ENCODE peak calls at places on chromosomes 3 and 15, in nine cellular contexts. N is osteoblast, Q is tibial artery, X is cardiac muscle cell, V is gastrocnemius medialis, J is GM23338, T is neural progenitor cell, Z is spleen, M is mammary epithelial cell. O is an unnamed sample.

GRCh38 chr3:22245817-22246583 is 495.0 kb upstream of the ZNF385D start:
- DNase-seq in X (no peak), Z (no peak), N (no peak), V (no peak), Q (no peak), T (no peak), M (no peak), J (no peak), O (no peak)

GRCh38 chr3:119716998-119717397 is 14.2 kb downstream of the CFAP91 start:
- DNase-seq in X (peak), V (no peak), N (no peak), J (no peak), Q (no peak), M (no peak), Z (no peak), T (no peak), O (no peak)

GRCh38 chr15:57680021-57680420 is 26.5 kb upstream of the POLR2M start:
- DNase-seq in T (no peak), Z (no peak), J (no peak), X (no peak), M (peak), Q (no peak), N (peak), V (no peak), O (peak)

GRCh38 chr15:100642950-100643338 is 40.6 kb downstream of the ASB7 start:
- DNase-seq in T (no peak), Q (no peak), J (no peak), Z (peak), X (no peak), M (no peak), V (no peak), N (no peak), O (no peak)

GRCh38 chr15:70703483-70703882 is 59.9 kb downstream of the UACA start:
- DNase-seq in X (no peak), J (peak), V (no peak), Q (no peak), Z (no peak), N (no peak), M (no peak), T (peak), O (peak)

GRCh38 chr3:50525987-50526386 is 22.6 kb upstream of the CACNA2D2 start:
- DNase-seq in J (peak), M (peak), V (no peak), N (peak), T (peak), X (peak), Q (no peak), Z (no peak), O (peak)

GRCh38 chr3:131110087-131110486 is 83.4 kb downstream of the NEK11 start:
- DNase-seq in Q (no peak), X (no peak), V (no peak), Z (no peak), M (peak), J (no peak), T (no peak), N (no peak), O (peak)

GRCh38 chr3:126129408-126129891 is 45.5 kb upstream of the SLC41A3 start:
- DNase-seq in Q (peak), J (no peak), V (peak), X (no peak), M (peak), Z (peak), N (peak), T (no peak), O (no peak)

GRCh38 chr3:190996376-190996775 is 133.9 kb upstream of the GMNC start:
- DNase-seq in Z (no peak), X (no peak), J (no peak), T (no peak), Q (no peak), M (no peak), N (no peak), V (no peak), O (no peak)

GRCh38 chr15:86863226-86863915 is 783.7 kb downstream of the AGBL1 start:
- DNase-seq in M (peak), V (peak), N (peak), X (peak), J (no peak), Q (no peak), T (no peak), Z (no peak), O (peak)

GRCh38 chr3:122936335-122936734 is 91.2 kb downstream of the SEMA5B start:
- DNase-seq in T (no peak), X (no peak), V (no peak), Z (peak), M (no peak), Q (no peak), J (no peak), N (no peak), O (no peak)

GRCh38 chr15:101017935-101018849 is 99.0 kb downstream of the LRRK1 start:
- DNase-seq in V (no peak), J (no peak), M (no peak), X (no peak), Z (no peak), T (no peak), N (no peak), Q (peak), O (no peak)

GRCh38 chr3:196179380-196180308 is 31.6 kb downstream of the ZDHHC19 start:
- DNase-seq in V (peak), J (peak), N (peak), Q (no peak), T (peak), Z (peak), M (peak), X (no peak), O (peak)

GRCh38 chr3:62229201-62229600 is 144.1 kb downstream of the FEZF2 start:
- DNase-seq in Z (no peak), J (peak), N (no peak), X (no peak), T (peak), V (no peak), M (no peak), Q (no peak), O (no peak)

GRCh38 chr3:58336135-58336882 is 3.6 kb downstream of the PXK start:
- DNase-seq in M (peak), Q (no peak), X (no peak), T (no peak), J (no peak), Z (no peak), V (no peak), N (peak), O (peak)

GRCh38 chr3:77506384-77506783 is 466.5 kb downstream of the ROBO2 start:
- DNase-seq in N (no peak), T (no peak), J (no peak), V (no peak), Z (no peak), Q (no peak), M (no peak), X (no peak), O (no peak)

GRCh38 chr3:29271501-29271900 is 9.4 kb upstream of the RBMS3 start:
- DNase-seq in N (no peak), X (no peak), Z (no peak), Q (no peak), T (no peak), M (no peak), J (no peak), V (no peak), O (no peak)

GRCh38 chr3:64983583-64984359 is 296.0 kb upstream of the ADAMTS9 start:
- DNase-seq in X (no peak), N (no peak), M (no peak), Z (no peak), T (peak), J (no peak), Q (no peak), V (peak), O (no peak)

GRCh38 chr15:85407421-85408269 is 27.2 kb downstream of the AKAP13 start:
- DNase-seq in N (peak), X (no peak), T (no peak), M (peak), Q (no peak), Z (no peak), V (no peak), J (no peak), O (peak)

GRCh38 chr3:139346771-139347170 is 3.0 kb downstream of the MRPS22 start:
- DNase-seq in V (no peak), M (peak), X (no peak), T (no peak), Z (no peak), Q (no peak), N (no peak), J (no peak), O (peak)

GRCh38 chr3:121869731-121870130 is 24.5 kb upstream of the SLC15A2 start:
- DNase-seq in N (no peak), M (no peak), V (no peak), J (no peak), X (no peak), T (no peak), Z (no peak), Q (no peak), O (no peak)

GRCh38 chr15:49990835-49991540 is 128.0 kb downstream of the ATP8B4 start:
- DNase-seq in M (no peak), Q (no peak), T (no peak), V (no peak), Z (no peak), N (peak), X (no peak), J (no peak), O (no peak)

GRCh38 chr15:64247906-64248541 is 85.2 kb upstream of the PPIB start:
- DNase-seq in M (peak), J (peak), Q (no peak), V (no peak), X (no peak), N (peak), T (no peak), Z (no peak), O (peak)

GRCh38 chr15:77456746-77457618 is 36.3 kb downstream of the HMG20A start:
- DNase-seq in J (no peak), V (no peak), M (no peak), Q (no peak), Z (no peak), T (no peak), X (no peak), N (no peak), O (no peak)

GRCh38 chr3:15512173-15512572 is 9.3 kb downstream of the COLQ start:
- DNase-seq in V (peak), T (peak), N (no peak), X (peak), J (no peak), Q (peak), M (no peak), Z (no peak), O (no peak)

GRCh38 chr3:13015286-13016082 is 57.7 kb downstream of the IQSEC1 start:
- DNase-seq in J (no peak), Z (peak), N (peak), T (no peak), V (no peak), M (no peak), X (peak), Q (no peak), O (no peak)

GRCh38 chr3:182135056-182135455 is 423.3 kb downstream of the SOX2 start:
- DNase-seq in N (peak), Q (no peak), T (no peak), X (no peak), V (no peak), M (no peak), J (no peak), Z (no peak), O (no peak)

GRCh38 chr3:33039628-33040027 is 57.3 kb downstream of the GLB1 start:
- DNase-seq in T (no peak), X (no peak), M (no peak), Z (no peak), Q (no peak), J (no peak), N (no peak), V (no peak), O (no peak)

DNA sequence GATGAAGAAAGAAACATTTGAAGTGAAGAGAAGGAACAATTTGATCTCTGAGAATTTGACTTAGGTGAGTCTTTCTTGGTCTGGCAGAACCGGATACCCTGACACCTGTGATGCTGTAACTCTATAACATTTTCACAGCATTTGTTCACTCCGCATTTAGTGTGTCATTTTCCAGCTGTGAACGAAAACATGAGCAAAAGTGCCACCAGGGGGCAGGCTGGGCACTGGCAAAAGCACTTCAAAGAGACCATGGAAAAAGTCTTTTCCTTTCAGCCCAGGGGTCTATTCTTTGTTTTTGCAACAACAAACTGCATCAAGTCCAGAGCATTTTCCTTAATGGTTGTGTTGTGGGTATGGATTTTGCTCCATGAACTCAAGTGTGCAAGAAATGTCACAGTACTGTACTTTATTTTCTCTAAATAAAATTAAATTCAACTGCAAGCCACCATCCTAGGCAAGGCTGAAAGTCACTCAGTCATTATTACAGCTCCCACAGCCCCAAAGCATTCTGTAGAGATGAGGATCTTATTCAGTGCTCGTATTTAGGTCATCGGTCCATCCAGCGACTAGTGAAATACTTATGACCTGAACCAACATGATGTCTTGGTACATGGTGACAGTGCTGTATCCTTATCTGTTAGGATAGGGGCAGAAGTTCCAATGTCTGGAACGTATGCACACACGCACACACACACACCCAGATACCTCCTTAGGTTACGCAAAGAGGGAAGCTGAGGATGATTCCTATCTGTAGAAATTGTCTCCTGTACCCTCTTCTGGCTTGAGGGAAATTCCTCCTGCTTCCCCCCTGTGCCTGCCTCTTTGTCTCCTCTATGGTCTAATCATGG is 125.5 kb downstream of the GADL1 start:
- DNase-seq in M (peak), V (peak), Z (peak), J (peak), Q (peak), X (peak), T (peak), N (no peak), O (peak)
- TF ChIP-seq CTCF in M (peak), V (peak), Z (peak), J (peak), Q (peak), X (peak), T (peak), N (peak), O (peak)

GRCh38 chr3:100159564-100160153 is 45.4 kb upstream of the FILIP1L start:
- DNase-seq in N (peak), T (no peak), V (no peak), Z (no peak), J (no peak), X (no peak), Q (no peak), M (peak), O (peak)

GRCh38 chr3:100157617-100158016 is 43.3 kb upstream of the FILIP1L start:
- DNase-seq in J (peak), N (no peak), T (no peak), M (no peak), V (no peak), Q (no peak), Z (no peak), X (peak), O (no peak)

GRCh38 chr3:100155590-100155989 is 41.3 kb upstream of the FILIP1L start:
- DNase-seq in Q (no peak), T (no peak), N (no peak), M (no peak), J (no peak), Z (no peak), V (no peak), X (no peak), O (no peak)

GRCh38 chr3:100160516-100160915 is 46.2 kb upstream of the FILIP1L start:
- DNase-seq in Z (no peak), V (no peak), N (no peak), X (no peak), T (no peak), Q (no peak), J (no peak), M (no peak), O (no peak)

DNA sequence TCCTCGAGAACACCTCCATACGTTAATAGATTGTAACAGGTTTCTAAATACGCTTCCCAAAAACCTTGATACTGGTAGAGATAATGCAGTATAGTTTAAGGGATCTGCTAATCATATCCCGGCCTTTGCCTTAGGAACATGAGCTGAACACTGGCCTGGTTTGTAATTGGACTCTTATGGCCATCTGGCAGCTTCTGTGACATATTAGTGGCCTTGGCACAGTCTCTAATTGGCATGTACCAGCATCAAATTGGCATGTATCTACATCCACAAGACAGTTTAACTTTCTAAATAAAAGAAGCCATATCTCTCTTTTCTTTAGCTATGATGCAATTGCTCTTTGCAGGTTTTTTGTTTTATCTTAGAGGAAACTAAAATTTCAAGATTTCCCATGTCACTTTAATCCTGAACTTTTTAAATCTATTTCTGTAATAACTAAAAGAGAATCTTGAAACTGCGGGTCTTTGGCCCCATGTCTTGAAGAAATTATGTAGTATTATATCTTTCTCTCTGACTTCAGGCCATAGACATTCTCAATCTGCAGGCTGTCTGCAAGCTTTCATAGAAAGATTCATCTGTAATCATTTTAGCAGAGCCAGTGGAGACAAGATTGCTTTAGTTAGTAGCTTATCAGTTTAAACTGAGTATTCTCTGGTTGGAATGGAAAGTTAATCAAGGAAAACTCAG is 44.7 kb upstream of the FILIP1L start:
- DNase-seq in V (peak), N (no peak), J (no peak), X (no peak), Q (no peak), T (no peak), M (no peak), Z (no peak), O (no peak)
- H3K4me3 ChIP-seq in V (peak), N (no peak), J (no peak), X (no peak), Q (no peak), T (no peak), M (no peak), Z (no peak), O (no peak)

GRCh38 chr3:52472239-52472783 is 16.9 kb downstream of the NISCH start:
- DNase-seq in T (no peak), J (no peak), N (no peak), X (no peak), M (no peak), Z (no peak), V (no peak), Q (no peak), O (no peak)
- TF ChIP-seq CTCF in T (no peak), J (no peak), N (no peak), X (no peak), M (no peak), Z (no peak), V (no peak), Q (no peak), O (no peak)

DNA sequence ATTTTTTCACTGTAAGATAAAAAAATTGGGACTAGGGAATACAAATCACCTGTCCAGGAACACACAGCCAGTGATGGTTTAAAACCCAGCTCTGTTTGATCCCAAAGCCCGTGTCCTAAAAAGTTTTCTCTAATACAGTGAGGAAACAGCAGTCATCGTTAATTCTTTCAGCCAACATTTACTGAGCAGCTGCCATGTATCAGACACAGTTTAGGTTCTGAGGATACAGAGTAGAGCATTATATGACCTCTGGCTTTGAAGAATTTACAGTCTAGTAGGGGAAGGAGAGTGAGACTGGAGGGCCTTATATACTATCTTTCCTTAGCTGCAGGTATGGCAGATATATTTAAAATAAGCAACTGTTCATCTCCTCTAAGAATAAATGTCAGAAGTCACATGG is 82.7 kb downstream of the KCNMB2 start:
- DNase-seq in X (no peak), N (peak), M (no peak), T (no peak), J (no peak), V (no peak), Q (no peak), Z (no peak), O (no peak)
- H3K4me3 ChIP-seq in X (no peak), N (no peak), M (no peak), T (no peak), J (no peak), V (no peak), Q (no peak), Z (no peak), O (no peak)

DNA sequence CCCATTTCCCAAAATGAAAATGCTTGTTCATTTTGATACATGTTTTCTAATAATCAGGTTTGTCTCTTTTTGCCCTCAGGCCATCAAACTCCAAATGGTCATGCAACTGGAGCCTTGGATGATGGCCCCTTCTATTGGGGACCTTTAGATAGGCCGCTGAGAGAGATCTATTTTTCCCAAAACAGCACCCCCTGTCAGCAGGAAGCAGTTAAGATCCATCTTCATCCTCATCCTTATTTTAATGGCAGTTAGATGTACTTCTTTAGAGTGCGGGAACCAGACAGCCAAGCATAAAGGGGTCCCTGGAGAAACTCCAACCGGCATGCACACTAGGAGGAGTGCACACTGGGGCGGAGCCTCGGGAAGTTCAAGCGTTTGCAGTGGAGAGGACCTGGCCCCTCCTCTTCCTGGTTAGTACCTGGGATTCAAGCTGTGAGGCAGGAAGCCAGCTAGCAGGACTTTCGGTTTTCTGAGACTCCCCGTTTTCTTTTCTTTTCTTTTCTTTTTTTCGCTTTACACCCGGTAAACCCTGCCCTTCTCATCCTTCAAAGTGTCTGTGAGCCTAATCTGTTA is 31.9 kb upstream of the STRIT1 start:
- DNase-seq in N (no peak), X (no peak), Z (no peak), V (no peak), M (no peak), Q (no peak), J (peak), T (no peak), O (no peak)
- TF ChIP-seq CTCF in N (peak), X (no peak), Z (no peak), V (no peak), M (no peak), Q (no peak), J (peak), T (peak), O (no peak)

GRCh38 chr3:128701342-128702212 is 24.4 kb upstream of the RAB7A start:
- DNase-seq in T (no peak), X (no peak), M (no peak), Q (no peak), N (no peak), Z (no peak), V (peak), J (no peak), O (no peak)
- H3K4me3 ChIP-seq in T (no peak), X (no peak), M (no peak), Q (no peak), N (no peak), Z (no peak), V (no peak), J (no peak), O (no peak)

DNA sequence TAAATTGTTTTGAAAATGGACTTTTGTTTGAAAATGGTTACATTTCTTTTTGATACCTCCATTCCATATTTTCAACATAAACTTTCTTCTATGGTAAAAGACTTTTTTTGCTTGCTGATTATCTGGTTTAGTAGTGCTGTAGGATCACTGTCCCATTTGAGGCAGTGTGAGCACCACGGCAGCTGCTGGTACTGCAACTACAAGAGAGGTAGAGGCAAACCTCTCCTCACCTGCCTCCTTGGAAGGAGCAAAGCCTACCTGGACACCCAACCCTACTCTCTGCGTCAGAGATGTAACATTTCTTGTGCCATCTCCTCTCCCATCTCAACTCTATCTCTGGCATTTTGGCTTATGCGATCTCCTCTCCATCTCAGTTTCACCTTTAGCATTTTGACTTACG is 460.1 kb downstream of the SHQ1 start:
- DNase-seq in X (no peak), Q (no peak), T (no peak), Z (no peak), V (no peak), M (no peak), J (no peak), N (no peak), O (no peak)
- TF ChIP-seq CTCF in X (no peak), Q (no peak), T (no peak), Z (no peak), V (no peak), M (no peak), J (peak), N (no peak), O (no peak)